ENCODE peak calls at places on chromosomes 13 and 19, in nine cellular contexts. D is stimulated activated CD4-positive, alpha-beta T cell treated with anti-CD3 and anti-CD28 coated beads, Interleukin-1b, Interleukin-23, amount 100 ng/mL, for 24 hours; U is NCI-H1417; T is fibroblast of pulmonary artery; N is neural progenitor cell; Q is T1000; G is hypothalamus; I is foreskin fibroblast; E is cardiac fibroblast. H is an unnamed sample.
A peak's percentile ranks its signal among the peaks of the same experiment; 100 is the strongest.

GRCh38 chr19:17517898-17518297 is 6.4 kb downstream of the PGLS start:
- DNase-seq in N (no peak), T (no peak), D (no peak), G (no peak), E (no peak), Q (no peak), U (no peak), I (no peak), H (no peak)

GRCh38 chr13:99981115-99982020 is at the start of gene ZIC2:
- DNase-seq in D (no peak), E (no peak), U (peak; percentile 99), N (peak; percentile 96), T (no peak), I (peak; percentile 55), G (no peak), Q (peak; percentile 49), H (peak; percentile 73)

GRCh38 chr19:23055946-23056345 is 53.0 kb upstream of the ZNF728 start:
- DNase-seq in I (no peak), N (no peak), D (no peak), Q (no peak), G (no peak), U (no peak), E (no peak), T (no peak), H (no peak)

GRCh38 chr19:17246681-17247425 is 1.1 kb upstream of the NR2F6 start:
- DNase-seq in E (no peak), U (peak; percentile 85), G (no peak), N (no peak), T (no peak), D (no peak), Q (no peak), I (peak; percentile 79), H (no peak)

GRCh38 chr13:24073657-24074056 is 86.9 kb upstream of the SPATA13 start:
- DNase-seq in U (no peak), G (no peak), I (no peak), N (no peak), Q (no peak), D (no peak), T (no peak), E (no peak), H (no peak)

GRCh38 chr13:44271031-44271433 is 102.6 kb upstream of the SERP2 start:
- DNase-seq in Q (peak; percentile 17), N (no peak), T (peak; percentile 54), U (no peak), I (peak; percentile 41), G (no peak), D (no peak), E (peak; percentile 23), H (no peak)

GRCh38 chr13:38661276-38661675 is 25.6 kb upstream of the FREM2 start:
- DNase-seq in I (peak; percentile 1), D (no peak), U (no peak), T (peak; percentile 28), Q (no peak), E (peak; percentile 34), G (no peak), N (no peak), H (no peak)

GRCh38 chr19:2949939-2950285 is 5.1 kb upstream of the ZNF77 start:
- DNase-seq in G (no peak), E (peak; percentile 79), D (no peak), N (no peak), Q (no peak), U (peak; percentile 72), I (peak; percentile 26), T (peak; percentile 71), H (no peak)

GRCh38 chr13:51797664-51798488 is 6.1 kb downstream of the DHRS12 start:
- DNase-seq in I (peak; percentile 72), U (peak; percentile 97), N (peak; percentile 64), E (peak; percentile 71), Q (no peak), G (no peak), D (no peak), T (peak; percentile 75), H (peak; percentile 54)

GRCh38 chr13:112994084-112994780 is 25.2 kb downstream of the MCF2L start:
- DNase-seq in N (no peak), Q (no peak), E (no peak), U (no peak), I (no peak), G (no peak), D (no peak), T (no peak), H (no peak)

GRCh38 chr19:15218501-15218900 is 13.7 kb downstream of the EPHX3 start:
- DNase-seq in N (no peak), T (no peak), Q (no peak), G (no peak), E (no peak), U (peak; percentile 47), D (no peak), I (no peak), H (no peak)

GRCh38 chr13:24161010-24161775 is 673 bp downstream of the SPATA13 start:
- DNase-seq in T (no peak), N (peak; percentile 37), E (no peak), I (peak; percentile 59), G (no peak), D (peak; percentile 20), Q (no peak), U (peak; percentile 75), H (peak; percentile 45)

GRCh38 chr19:20028611-20029010 is 10.7 kb downstream of the ZNF682 start:
- DNase-seq in T (no peak), N (no peak), D (no peak), E (no peak), U (no peak), G (no peak), I (no peak), Q (no peak), H (no peak)

GRCh38 chr13:29801102-29801501 is 49.3 kb downstream of the UBL3 start:
- DNase-seq in E (no peak), N (no peak), D (no peak), I (no peak), G (no peak), Q (no peak), T (no peak), U (no peak), H (no peak)

GRCh38 chr19:45152504-45153338 is 8.1 kb downstream of the NKPD1 start:
- DNase-seq in Q (no peak), U (peak; percentile 82), N (peak; percentile 85), E (peak; percentile 66), I (peak; percentile 77), T (peak; percentile 54), G (no peak), D (no peak), H (no peak)

GRCh38 chr19:48558018-48558684 is 6.2 kb downstream of the SULT2B1 start:
- DNase-seq in N (no peak), U (no peak), T (peak; percentile 31), E (peak; percentile 45), D (no peak), I (peak; percentile 84), Q (no peak), G (no peak), H (no peak)

GRCh38 chr19:33879818-33880575 is 83.3 kb downstream of the KCTD15 start:
- DNase-seq in U (no peak), Q (no peak), D (no peak), I (peak; percentile 4), E (no peak), T (no peak), N (no peak), G (no peak), H (no peak)

GRCh38 chr13:51520524-51520923 is 63.7 kb upstream of the WDFY2 start:
- DNase-seq in I (peak; percentile 95), Q (no peak), D (no peak), G (no peak), U (no peak), E (peak; percentile 69), N (no peak), T (peak; percentile 79), H (no peak)

GRCh38 chr13:44573790-44574465 is 2.2 kb downstream of the TSC22D1 start:
- DNase-seq in G (no peak), N (peak; percentile 60), Q (no peak), T (peak; percentile 62), E (peak; percentile 66), U (peak; percentile 1), I (peak; percentile 61), D (no peak), H (peak; percentile 39)

GRCh38 chr19:56253737-56254136 is 18.8 kb upstream of the EDDM13 start:
- DNase-seq in E (peak; percentile 76), Q (no peak), G (no peak), U (peak; percentile 66), I (peak; percentile 66), D (no peak), T (peak; percentile 82), N (peak; percentile 56), H (no peak)

GRCh38 chr13:91196958-91197357 is 150.5 kb upstream of the MIR17HG start:
- DNase-seq in N (no peak), E (no peak), U (no peak), Q (no peak), I (no peak), T (no peak), D (no peak), G (no peak), H (no peak)

GRCh38 chr19:36986131-36986530 is 70.0 kb downstream of the ZNF568 start:
- DNase-seq in D (no peak), N (no peak), G (no peak), E (no peak), Q (no peak), T (no peak), I (no peak), U (no peak), H (no peak)

GRCh38 chr13:113021391-113021790 is 52.4 kb downstream of the MCF2L start:
- DNase-seq in Q (no peak), D (no peak), I (no peak), E (no peak), T (no peak), U (no peak), G (no peak), N (no peak), H (no peak)

GRCh38 chr13:26679411-26679810 is 81.2 kb downstream of the GPR12 start:
- DNase-seq in N (no peak), Q (no peak), D (no peak), I (peak; percentile 89), G (no peak), U (no peak), T (peak; percentile 56), E (peak; percentile 51), H (no peak)

GRCh38 chr19:8487137-8487851 is 15.1 kb downstream of the PRAM1 start:
- DNase-seq in U (no peak), N (no peak), I (no peak), Q (no peak), E (no peak), G (peak; percentile 20), D (no peak), T (no peak), H (no peak)